ENCODE peak calls at places on chromosomes 11 and 22, in four cellular contexts. D, Y, B and R are unnamed samples.

GRCh38 chr11:19546325-19546724 is 166.3 kb upstream of the NAV2 start:
- DNase-seq in D (no peak), Y (no peak), B (no peak), R (no peak)

GRCh38 chr11:127675602-127676001 is 675.0 kb upstream of the KIRREL3 start:
- DNase-seq in D (no peak), Y (no peak), B (no peak), R (no peak)

GRCh38 chr11:76838422-76839068 is 22.2 kb upstream of the ACER3 start:
- DNase-seq in D (no peak), Y (no peak), B (no peak), R (no peak)

GRCh38 chr11:28743101-28743550 is 634.9 kb downstream of the METTL15 start:
- DNase-seq in D (no peak), Y (no peak), B (no peak), R (no peak)

GRCh38 chr11:43790444-43790794 is 90.2 kb upstream of the ALKBH3 start:
- DNase-seq in D (no peak), Y (no peak), B (no peak), R (no peak)

GRCh38 chr11:118911880-118912741 is 13.6 kb downstream of the BCL9L start:
- DNase-seq in D (no peak), Y (peak; percentile 87), B (peak; percentile 97), R (peak; percentile 74)

GRCh38 chr11:126398296-126398695 is 42.8 kb downstream of the ST3GAL4 start:
- DNase-seq in D (no peak), Y (no peak), B (no peak), R (peak; percentile 3)

GRCh38 chr11:494761-495536 is 12.1 kb downstream of the RNH1 start:
- DNase-seq in D (peak; percentile 44), Y (no peak), B (no peak), R (no peak)

GRCh38 chr22:47053865-47054185 is 291.4 kb downstream of the TBC1D22A start:
- DNase-seq in D (no peak), Y (no peak), B (no peak), R (no peak)

GRCh38 chr11:125519865-125520834 is 24.1 kb upstream of the FEZ1 start:
- DNase-seq in D (no peak), Y (no peak), B (no peak), R (no peak)

GRCh38 chr11:119018074-119018938 is at the start of the genes RPS25 and TRAPPC4:
- DNase-seq in D (peak; percentile 92), Y (peak; percentile 97), B (peak; percentile 98), R (peak; percentile 90)

GRCh38 chr22:27749597-27750225 is 51.8 kb downstream of the MN1 start:
- DNase-seq in D (no peak), Y (no peak), B (peak; percentile 63), R (no peak)

GRCh38 chr11:68663482-68664010 is 20.8 kb upstream of the GAL start:
- DNase-seq in D (no peak), Y (no peak), B (peak; percentile 22), R (no peak)

GRCh38 chr11:71309611-71310010 is 57.2 kb upstream of the SHANK2 start:
- DNase-seq in D (no peak), Y (peak; percentile 6), B (peak; percentile 7), R (no peak)

GRCh38 chr11:48170176-48170839 is 46.3 kb upstream of the OR4B1 start:
- DNase-seq in D (no peak), Y (no peak), B (no peak), R (no peak)

GRCh38 chr11:27040302-27041115 is at the start of gene BBOX1:
- DNase-seq in D (peak; percentile 9), Y (no peak), B (no peak), R (no peak)

GRCh38 chr11:70530629-70531185 is 132.4 kb downstream of the CTTN start:
- DNase-seq in D (no peak), Y (no peak), B (no peak), R (no peak)

GRCh38 chr11:118001494-118001971 is 15.3 kb downstream of the IL10RA start:
- DNase-seq in D (no peak), Y (no peak), B (no peak), R (no peak)

GRCh38 chr11:76664578-76665061 is 5.9 kb downstream of the LRRC32 start:
- DNase-seq in D (peak; percentile 10), Y (no peak), B (peak; percentile 52), R (no peak)

DNA sequence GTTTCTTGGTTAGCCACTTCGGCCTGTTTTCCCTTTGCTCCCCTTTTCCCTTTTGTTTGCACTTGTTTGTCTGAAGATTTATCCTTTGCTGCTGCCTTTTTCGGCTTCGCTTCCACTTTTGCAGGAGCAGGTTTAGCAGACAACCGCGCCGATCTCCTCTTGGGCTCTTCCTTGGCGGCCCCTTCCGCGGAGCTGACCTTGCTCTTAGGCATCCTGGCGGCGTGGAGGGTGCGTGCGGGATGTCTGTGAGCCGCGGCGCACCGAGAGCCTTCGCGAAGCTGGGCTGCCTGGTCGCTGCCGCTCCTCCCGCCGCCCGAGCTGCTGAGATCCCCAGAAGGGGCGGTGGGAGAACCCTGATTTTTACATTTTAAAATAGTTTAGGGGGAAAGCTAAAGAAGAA is 105.3 kb upstream of the RRM1 start:
- DNase-seq in D (no peak), Y (no peak), B (peak; percentile 70), R (no peak)
- TF ChIP-seq EP300 in D (no peak), Y (no peak), B (no peak), R (no peak)

DNA sequence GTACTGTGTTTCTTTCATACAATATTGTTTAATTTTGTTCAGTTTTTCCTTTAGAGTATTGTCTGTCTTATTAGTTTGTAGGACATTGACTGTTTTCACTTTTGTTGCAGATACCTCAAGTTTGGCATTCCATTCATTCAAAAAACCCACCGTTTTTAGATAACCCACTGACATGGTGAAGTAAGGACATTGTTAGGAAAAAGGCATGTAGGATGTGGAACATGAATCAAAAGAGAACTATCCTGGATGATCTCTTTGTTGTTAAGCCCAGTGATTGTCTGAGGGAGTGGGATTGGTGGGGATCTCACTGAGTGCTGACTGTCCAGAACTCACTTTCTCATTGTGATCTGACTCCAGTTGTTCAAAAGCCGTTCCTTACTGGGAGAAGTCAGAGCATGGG is 119.3 kb downstream of the TEAD1 start:
- DNase-seq in D (no peak), Y (no peak), B (no peak), R (no peak)
- H3K36me3 ChIP-seq in D (peaks cover 24% of the 10 kb centered on the region), Y (no peaks in the 10 kb centered on the region), B (no peaks in the 10 kb centered on the region), R (no peaks in the 10 kb centered on the region)

GRCh38 chr11:121741954-121742361 is 289.2 kb upstream of the SORL1-AS1 start:
- DNase-seq in D (peak; percentile 36), Y (no peak), B (peak; percentile 94), R (peak; percentile 75)
- TF ChIP-seq EP300 in D (peak; percentile 80), Y (peak; percentile 9), B (peak; percentile 77), R (peak; percentile 94)

DNA sequence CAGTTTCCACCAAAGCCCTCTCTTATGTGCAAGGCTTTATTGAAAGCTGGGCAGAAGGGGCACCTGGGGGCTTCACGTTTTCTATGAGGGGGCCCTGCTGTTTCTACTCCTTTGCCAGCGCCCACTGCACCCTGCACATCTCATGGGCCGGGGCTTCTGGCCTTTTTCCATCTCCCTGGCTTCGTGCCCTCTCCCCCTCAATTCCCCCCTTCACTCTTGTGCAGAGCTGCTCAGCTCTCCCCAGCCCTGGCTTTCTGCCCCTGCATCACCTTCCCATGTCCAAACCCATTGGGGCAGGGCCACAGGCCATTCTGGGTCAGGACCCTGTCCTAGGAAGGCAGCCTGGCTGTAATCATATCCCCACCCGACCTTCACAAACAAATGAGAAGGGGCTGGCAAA is 36.5 kb downstream of the MCM5 start:
- DNase-seq in D (no peak), Y (no peak), B (no peak), R (no peak)
- H3K36me3 ChIP-seq in D (peaks cover 9% of the 10 kb centered on the region), Y (no peaks in the 10 kb centered on the region), B (no peaks in the 10 kb centered on the region), R (peaks cover 28% of the 10 kb centered on the region)

GRCh38 chr22:38733329-38734202 is 22.2 kb downstream of the SUN2 start:
- DNase-seq in D (peak; percentile 74), Y (peak; percentile 57), B (peak; percentile 96), R (peak; percentile 53)
- TF ChIP-seq EP300 in D (no peak), Y (no peak), B (no peak), R (no peak)

GRCh38 chr11:66263231-66263630 is 5.2 kb upstream of the RAB1B start:
- DNase-seq in D (no peak), Y (no peak), B (no peak), R (no peak)
- H3K36me3 ChIP-seq in D (peaks cover 24% of the 10 kb centered on the region), Y (peaks cover 46% of the 10 kb centered on the region), B (peaks cover 66% of the 10 kb centered on the region), R (no peaks in the 10 kb centered on the region)

GRCh38 chr11:35267504-35267903 is 128.5 kb downstream of the CD44 start:
- DNase-seq in D (no peak), Y (no peak), B (no peak), R (no peak)
- TF ChIP-seq EP300 in D (peak; percentile 55), Y (no peak), B (no peak), R (no peak)

GRCh38 chr11:11519184-11519583 is 102.6 kb downstream of the GALNT18 start:
- DNase-seq in D (no peak), Y (no peak), B (peak; percentile 36), R (no peak)
- H3K36me3 ChIP-seq in D (no peaks in the 10 kb centered on the region), Y (no peaks in the 10 kb centered on the region), B (no peaks in the 10 kb centered on the region), R (no peaks in the 10 kb centered on the region)

GRCh38 chr22:43310311-43310710 is 32.9 kb downstream of the SCUBE1 start:
- DNase-seq in D (no peak), Y (no peak), B (no peak), R (no peak)
- TF ChIP-seq EP300 in D (no peak), Y (no peak), B (no peak), R (no peak)

GRCh38 chr11:34963351-34963750 is 46.9 kb downstream of the PDHX start:
- DNase-seq in D (no peak), Y (peak; percentile 49), B (no peak), R (no peak)
- H3K36me3 ChIP-seq in D (peaks cover 58% of the 10 kb centered on the region), Y (peaks cover 6% of the 10 kb centered on the region), B (peaks cover 21% of the 10 kb centered on the region), R (no peaks in the 10 kb centered on the region)